ENCODE peak calls at places on chromosomes 1 and 21, in eight cellular contexts. One of them, this sample, is unnamed.

GRCh38 chr1:107093385-107093784 is 36.9 kb downstream of the PRMT6 start:
- DNase-seq in suprapubic skin: no peak
- DNase-seq in heart left ventricle: no peak
- DNase-seq in cardiac fibroblast: no peak
- DNase-seq in GM12865: no peak
- DNase-seq in A549: no peak
- DNase-seq in body of pancreas: no peak
- DNase-seq in BE2C: peak
- DNase-seq in this sample: no peak

GRCh38 chr1:77548285-77548684 is 134.2 kb downstream of the ZZZ3 start:
- DNase-seq in GM12865: no peak
- DNase-seq in suprapubic skin: no peak
- DNase-seq in A549: no peak
- DNase-seq in cardiac fibroblast: no peak
- DNase-seq in body of pancreas: no peak
- DNase-seq in BE2C: no peak
- DNase-seq in heart left ventricle: peak
- DNase-seq in this sample: no peak

GRCh38 chr1:78297828-78298227 is 192.9 kb upstream of the PTGFR start:
- DNase-seq in body of pancreas: no peak
- DNase-seq in A549: no peak
- DNase-seq in GM12865: no peak
- DNase-seq in heart left ventricle: no peak
- DNase-seq in cardiac fibroblast: no peak
- DNase-seq in suprapubic skin: no peak
- DNase-seq in BE2C: no peak
- DNase-seq in this sample: no peak

GRCh38 chr1:225972344-225973152 is 26.6 kb downstream of the SDE2 start:
- DNase-seq in body of pancreas: no peak
- DNase-seq in heart left ventricle: no peak
- DNase-seq in GM12865: no peak
- DNase-seq in cardiac fibroblast: no peak
- DNase-seq in A549: no peak
- DNase-seq in suprapubic skin: no peak
- DNase-seq in BE2C: no peak
- DNase-seq in this sample: no peak

GRCh38 chr1:216523449-216524190 is 100.4 kb upstream of the USH2A start:
- DNase-seq in A549: no peak
- DNase-seq in suprapubic skin: no peak
- DNase-seq in heart left ventricle: no peak
- DNase-seq in body of pancreas: no peak
- DNase-seq in cardiac fibroblast: peak
- DNase-seq in BE2C: no peak
- DNase-seq in GM12865: no peak
- DNase-seq in this sample: no peak

GRCh38 chr1:230822092-230822581 is 46.2 kb downstream of the C1orf198 start:
- DNase-seq in GM12865: no peak
- DNase-seq in BE2C: no peak
- DNase-seq in cardiac fibroblast: no peak
- DNase-seq in suprapubic skin: peak
- DNase-seq in A549: no peak
- DNase-seq in body of pancreas: no peak
- DNase-seq in heart left ventricle: no peak
- DNase-seq in this sample: peak

GRCh38 chr1:111193712-111194480 is 6.5 kb downstream of the DENND2D start:
- DNase-seq in A549: no peak
- DNase-seq in cardiac fibroblast: no peak
- DNase-seq in suprapubic skin: no peak
- DNase-seq in GM12865: peak
- DNase-seq in body of pancreas: no peak
- DNase-seq in heart left ventricle: no peak
- DNase-seq in BE2C: no peak
- DNase-seq in this sample: no peak

GRCh38 chr1:17176306-17177061 is 28.4 kb upstream of the PADI1 start:
- DNase-seq in suprapubic skin: no peak
- DNase-seq in GM12865: no peak
- DNase-seq in cardiac fibroblast: no peak
- DNase-seq in body of pancreas: no peak
- DNase-seq in BE2C: no peak
- DNase-seq in heart left ventricle: no peak
- DNase-seq in A549: no peak
- DNase-seq in this sample: no peak

GRCh38 chr1:43232071-43232470 is 37.7 kb upstream of the TMEM125 start:
- DNase-seq in GM12865: no peak
- DNase-seq in body of pancreas: no peak
- DNase-seq in heart left ventricle: no peak
- DNase-seq in cardiac fibroblast: peak
- DNase-seq in BE2C: no peak
- DNase-seq in A549: peak
- DNase-seq in suprapubic skin: no peak
- DNase-seq in this sample: peak

GRCh38 chr1:231421971-231422797 is at the start of gene EGLN1:
- DNase-seq in heart left ventricle: peak
- DNase-seq in suprapubic skin: peak
- DNase-seq in body of pancreas: peak
- DNase-seq in A549: peak
- DNase-seq in BE2C: peak
- DNase-seq in cardiac fibroblast: peak
- DNase-seq in GM12865: peak
- DNase-seq in this sample: peak

GRCh38 chr21:32351428-32351827 is 41.4 kb downstream of the URB1 start:
- DNase-seq in suprapubic skin: no peak
- DNase-seq in heart left ventricle: no peak
- DNase-seq in BE2C: no peak
- DNase-seq in cardiac fibroblast: no peak
- DNase-seq in GM12865: peak
- DNase-seq in A549: no peak
- DNase-seq in body of pancreas: no peak
- DNase-seq in this sample: no peak

GRCh38 chr21:45517249-45518065 is 24.8 kb downstream of the SLC19A1 start:
- DNase-seq in body of pancreas: peak
- DNase-seq in cardiac fibroblast: peak
- DNase-seq in A549: no peak
- DNase-seq in BE2C: no peak
- DNase-seq in GM12865: peak
- DNase-seq in heart left ventricle: peak
- DNase-seq in suprapubic skin: peak
- DNase-seq in this sample: no peak

GRCh38 chr1:54376085-54377039 is 29.8 kb downstream of the SSBP3 start:
- DNase-seq in suprapubic skin: no peak
- DNase-seq in cardiac fibroblast: no peak
- DNase-seq in heart left ventricle: no peak
- DNase-seq in GM12865: peak
- DNase-seq in BE2C: no peak
- DNase-seq in body of pancreas: no peak
- DNase-seq in A549: no peak
- DNase-seq in this sample: no peak

GRCh38 chr21:33998402-33998801 is 75.0 kb upstream of the MRPS6 start:
- DNase-seq in body of pancreas: no peak
- DNase-seq in GM12865: no peak
- DNase-seq in cardiac fibroblast: no peak
- DNase-seq in suprapubic skin: no peak
- DNase-seq in A549: no peak
- DNase-seq in heart left ventricle: no peak
- DNase-seq in BE2C: no peak
- DNase-seq in this sample: no peak

DNA sequence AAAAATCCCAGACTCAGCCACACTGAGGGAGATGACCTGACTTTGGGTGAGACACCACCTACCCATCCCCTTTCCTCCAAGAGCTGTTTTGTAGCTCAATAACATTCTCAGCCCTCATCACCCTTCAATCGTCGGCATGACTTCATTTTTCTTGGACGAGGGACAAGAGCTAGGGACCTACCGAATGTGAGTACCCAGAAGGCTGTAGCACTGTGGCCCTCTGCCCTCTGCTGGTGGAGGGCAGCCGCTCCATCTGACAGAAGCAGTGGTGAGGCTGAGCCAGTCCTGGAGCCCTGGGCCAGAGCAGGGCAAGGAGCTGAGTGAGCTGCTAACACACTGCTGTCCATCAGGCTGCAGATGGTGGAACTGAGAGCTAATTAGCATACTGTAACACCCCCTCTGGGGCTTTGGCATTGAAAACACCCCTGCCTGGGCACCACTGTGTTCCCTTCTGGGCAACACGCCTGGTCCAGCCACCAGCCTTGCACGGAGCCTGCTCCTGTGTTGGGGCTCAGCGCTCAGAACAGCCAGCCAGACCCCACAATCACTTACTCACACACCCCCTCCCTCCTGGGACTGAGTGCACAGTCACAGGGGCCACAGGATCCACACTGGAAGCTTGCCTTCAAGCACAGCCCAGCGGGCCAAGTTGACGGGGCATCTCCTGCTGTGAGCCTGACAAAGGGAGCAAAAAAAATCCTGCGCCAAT is 18.3 kb upstream of the ALPL start:
- DNase-seq in A549: peak
- DNase-seq in BE2C: peak
- DNase-seq in GM12865: peak
- DNase-seq in cardiac fibroblast: peak
- DNase-seq in heart left ventricle: no peak
- DNase-seq in body of pancreas: peak
- DNase-seq in suprapubic skin: no peak
- DNase-seq in this sample: peak
- TF ChIP-seq CTCF in A549: peak
- TF ChIP-seq CTCF in BE2C: peak
- TF ChIP-seq CTCF in GM12865: peak
- TF ChIP-seq CTCF in cardiac fibroblast: peak
- TF ChIP-seq CTCF in heart left ventricle: peak
- TF ChIP-seq CTCF in body of pancreas: peak
- TF ChIP-seq CTCF in suprapubic skin: no peak
- TF ChIP-seq CTCF in this sample: peak

DNA sequence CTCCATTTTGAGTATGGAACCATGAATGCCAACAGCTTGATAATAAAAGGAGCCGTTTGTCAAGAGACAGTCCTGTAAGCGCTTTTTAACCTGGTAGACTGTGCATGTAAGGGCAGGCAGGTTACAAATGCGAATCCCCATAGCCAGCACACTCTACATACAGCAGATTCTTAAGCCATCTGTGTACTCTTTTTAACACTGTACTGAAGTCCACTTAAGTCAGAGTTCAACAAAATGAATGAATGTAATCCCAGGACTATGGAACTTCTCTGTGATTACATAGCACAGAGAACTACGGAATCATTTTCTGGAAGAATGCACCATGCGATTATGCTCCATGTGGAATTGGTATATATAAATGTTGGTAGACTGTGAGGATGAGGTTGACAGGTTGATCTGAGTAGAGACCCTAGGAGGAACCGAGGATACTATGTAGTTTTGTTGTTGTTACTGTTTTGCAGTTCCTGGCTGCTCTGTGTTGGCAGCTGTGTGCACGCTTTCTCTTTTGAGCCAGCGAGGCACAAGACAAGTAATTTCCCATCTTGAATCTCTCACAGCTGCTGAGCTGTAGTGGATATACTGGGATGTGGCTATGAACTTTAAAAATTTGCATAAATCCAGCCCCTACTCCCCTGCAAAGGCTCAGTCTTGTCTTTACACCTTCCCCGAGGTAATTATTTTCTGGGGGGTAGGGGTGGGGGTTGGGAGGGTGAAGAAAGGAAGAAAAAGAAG is 21.9 kb downstream of the LRRC8D start:
- DNase-seq in BE2C: no peak
- DNase-seq in GM12865: peak
- DNase-seq in heart left ventricle: peak
- DNase-seq in A549: no peak
- DNase-seq in cardiac fibroblast: no peak
- DNase-seq in suprapubic skin: no peak
- DNase-seq in body of pancreas: no peak
- DNase-seq in this sample: no peak
- H3K4me3 ChIP-seq in BE2C: peak
- H3K4me3 ChIP-seq in GM12865: peak
- H3K4me3 ChIP-seq in heart left ventricle: peak
- H3K4me3 ChIP-seq in A549: peak
- H3K4me3 ChIP-seq in cardiac fibroblast: peak
- H3K4me3 ChIP-seq in suprapubic skin: peak
- H3K4me3 ChIP-seq in body of pancreas: peak
- H3K4me3 ChIP-seq in this sample: peak

GRCh38 chr1:85240659-85241058 is 18.8 kb downstream of the C1orf52 start:
- DNase-seq in BE2C: no peak
- DNase-seq in cardiac fibroblast: no peak
- DNase-seq in suprapubic skin: no peak
- DNase-seq in body of pancreas: no peak
- DNase-seq in heart left ventricle: no peak
- DNase-seq in A549: no peak
- DNase-seq in GM12865: no peak
- DNase-seq in this sample: no peak

GRCh38 chr1:85237613-85238012 is 21.8 kb downstream of the C1orf52 start:
- DNase-seq in cardiac fibroblast: no peak
- DNase-seq in BE2C: no peak
- DNase-seq in GM12865: no peak
- DNase-seq in body of pancreas: no peak
- DNase-seq in suprapubic skin: no peak
- DNase-seq in A549: no peak
- DNase-seq in heart left ventricle: no peak
- DNase-seq in this sample: no peak

GRCh38 chr1:85243336-85243735 is 16.1 kb downstream of the C1orf52 start:
- DNase-seq in suprapubic skin: no peak
- DNase-seq in BE2C: no peak
- DNase-seq in body of pancreas: no peak
- DNase-seq in cardiac fibroblast: no peak
- DNase-seq in heart left ventricle: no peak
- DNase-seq in A549: no peak
- DNase-seq in GM12865: no peak
- DNase-seq in this sample: no peak

GRCh38 chr1:85244271-85245053 is 15.0 kb downstream of the C1orf52 start:
- DNase-seq in GM12865: no peak
- DNase-seq in body of pancreas: no peak
- DNase-seq in BE2C: no peak
- DNase-seq in cardiac fibroblast: peak
- DNase-seq in heart left ventricle: no peak
- DNase-seq in suprapubic skin: no peak
- DNase-seq in A549: no peak
- DNase-seq in this sample: peak

GRCh38 chr1:85240174-85240601 is 19.3 kb downstream of the C1orf52 start:
- DNase-seq in body of pancreas: peak
- DNase-seq in A549: no peak
- DNase-seq in cardiac fibroblast: peak
- DNase-seq in heart left ventricle: no peak
- DNase-seq in GM12865: peak
- DNase-seq in suprapubic skin: no peak
- DNase-seq in BE2C: no peak
- DNase-seq in this sample: no peak
- TF ChIP-seq CTCF in body of pancreas: peak
- TF ChIP-seq CTCF in A549: peak
- TF ChIP-seq CTCF in cardiac fibroblast: peak
- TF ChIP-seq CTCF in heart left ventricle: no peak
- TF ChIP-seq CTCF in GM12865: peak
- TF ChIP-seq CTCF in suprapubic skin: no peak
- TF ChIP-seq CTCF in BE2C: no peak
- TF ChIP-seq CTCF in this sample: peak

DNA sequence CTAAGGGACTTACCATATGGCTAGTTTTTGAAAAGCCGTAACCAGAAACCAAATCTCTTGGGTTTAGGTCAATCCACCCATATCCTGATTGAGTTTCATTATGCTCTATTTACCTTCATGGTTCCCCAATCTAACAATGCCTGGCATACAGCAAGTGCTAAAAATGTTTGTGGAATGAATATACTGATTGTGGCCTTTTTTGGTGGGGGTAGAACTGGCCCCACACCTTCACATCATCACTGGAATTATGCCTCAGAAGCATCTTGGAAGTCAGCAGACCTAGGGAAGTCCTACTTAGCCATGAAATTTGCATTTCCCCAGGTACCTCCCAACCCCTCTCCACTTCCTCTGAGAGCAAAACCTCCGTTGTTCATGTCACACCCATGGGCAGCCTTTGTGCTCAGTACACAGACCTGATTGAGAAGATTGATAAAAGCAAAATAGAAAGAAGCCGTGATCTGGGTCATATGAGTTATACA is 17.8 kb upstream of the SLAMF1 start:
- DNase-seq in cardiac fibroblast: no peak
- DNase-seq in heart left ventricle: no peak
- DNase-seq in suprapubic skin: no peak
- DNase-seq in body of pancreas: no peak
- DNase-seq in A549: no peak
- DNase-seq in BE2C: no peak
- DNase-seq in GM12865: peak
- DNase-seq in this sample: no peak
- H3K4me3 ChIP-seq in cardiac fibroblast: no peak
- H3K4me3 ChIP-seq in heart left ventricle: no peak
- H3K4me3 ChIP-seq in suprapubic skin: no peak
- H3K4me3 ChIP-seq in body of pancreas: no peak
- H3K4me3 ChIP-seq in A549: no peak
- H3K4me3 ChIP-seq in BE2C: no peak
- H3K4me3 ChIP-seq in GM12865: peak
- H3K4me3 ChIP-seq in this sample: no peak